ENCODE peak calls at places on chromosomes 2 and 18, in eight cellular contexts. M, B, L, V, A, K, W and H are unnamed samples.

GRCh38 chr2:197416268-197416667 is 18.6 kb downstream of the SF3B1 start:
- DNase-seq in M (no peak), B (no peak), L (no peak), V (no peak), A (no peak), K (no peak), W (no peak), H (no peak)

GRCh38 chr2:50398101-50398500 is 633.8 kb downstream of the NRXN1 start:
- DNase-seq in M (no peak), B (no peak), L (no peak), V (no peak), A (no peak), K (no peak), W (no peak), H (no peak)

GRCh38 chr2:59073257-59073656 is 832.1 kb upstream of the FANCL start:
- DNase-seq in M (no peak), B (no peak), L (no peak), V (no peak), A (no peak), K (no peak), W (no peak), H (no peak)

GRCh38 chr2:37168217-37168981 is 11.6 kb upstream of the EIF2AK2 start:
- DNase-seq in M (peak; percentile 56), B (no peak), L (no peak), V (peak; percentile 55), A (no peak), K (no peak), W (no peak), H (peak; percentile 62)

GRCh38 chr2:238527565-238527964 is 100.8 kb downstream of the ASB1 start:
- DNase-seq in M (peak; percentile 65), B (no peak), L (no peak), V (peak; percentile 76), A (no peak), K (no peak), W (no peak), H (peak; percentile 33)

GRCh38 chr18:76978616-76979015 is 154.0 kb downstream of the MBP start:
- DNase-seq in M (no peak), B (no peak), L (no peak), V (no peak), A (no peak), K (no peak), W (no peak), H (no peak)

GRCh38 chr2:151655663-151656398 is 78.4 kb downstream of the NEB start:
- DNase-seq in M (no peak), B (no peak), L (no peak), V (no peak), A (no peak), K (no peak), W (no peak), H (no peak)

GRCh38 chr18:21330122-21330701 is 88.2 kb downstream of the GREB1L start:
- DNase-seq in M (peak; percentile 87), B (no peak), L (no peak), V (no peak), A (no peak), K (peak; percentile 71), W (no peak), H (peak; percentile 41)

GRCh38 chr2:148209598-148209997 is 188.7 kb downstream of the MBD5 start:
- DNase-seq in M (no peak), B (no peak), L (no peak), V (no peak), A (no peak), K (no peak), W (no peak), H (peak; percentile 2)

GRCh38 chr2:213261715-213262114 is 22.5 kb upstream of the SPAG16 start:
- DNase-seq in M (peak; percentile 26), B (no peak), L (no peak), V (no peak), A (no peak), K (no peak), W (no peak), H (no peak)

GRCh38 chr2:50720695-50721314 is 311.1 kb downstream of the NRXN1 start:
- DNase-seq in M (no peak), B (peak; percentile 41), L (no peak), V (peak; percentile 4), A (no peak), K (no peak), W (no peak), H (no peak)

GRCh38 chr2:64524604-64525322 is 635 bp downstream of the AFTPH start:
- DNase-seq in M (no peak), B (no peak), L (peak; percentile 15), V (peak; percentile 7), A (peak; percentile 20), K (no peak), W (no peak), H (peak; percentile 11)

GRCh38 chr18:11909597-11910026 is 1.5 kb upstream of the MPPE1 start:
- DNase-seq in M (peak; percentile 43), B (no peak), L (no peak), V (peak; percentile 55), A (no peak), K (no peak), W (no peak), H (peak; percentile 31)

GRCh38 chr18:23573948-23574431 is 12.3 kb downstream of the NPC1 start:
- DNase-seq in M (peak; percentile 89), B (no peak), L (peak; percentile 16), V (peak; percentile 72), A (peak; percentile 27), K (no peak), W (no peak), H (peak; percentile 67)

GRCh38 chr2:42843131-42843530 is 50.7 kb upstream of the HAAO start:
- DNase-seq in M (no peak), B (no peak), L (no peak), V (no peak), A (peak; percentile 14), K (no peak), W (no peak), H (no peak)

GRCh38 chr2:236631361-236632291 is 62.0 kb downstream of the ACKR3 start:
- DNase-seq in M (no peak), B (no peak), L (no peak), V (no peak), A (no peak), K (peak; percentile 82), W (no peak), H (no peak)

GRCh38 chr18:58195278-58195721 is 151.3 kb downstream of the NEDD4L start:
- DNase-seq in M (no peak), B (no peak), L (no peak), V (no peak), A (peak; percentile 28), K (no peak), W (no peak), H (no peak)

GRCh38 chr18:63787673-63788072 is 12.5 kb downstream of the SERPINB7 start:
- DNase-seq in M (no peak), B (no peak), L (no peak), V (no peak), A (no peak), K (no peak), W (no peak), H (no peak)

GRCh38 chr2:108922141-108922915 is 66.7 kb downstream of the EDAR start:
- DNase-seq in M (peak; percentile 36), B (no peak), L (no peak), V (peak; percentile 22), A (no peak), K (no peak), W (no peak), H (no peak)

DNA sequence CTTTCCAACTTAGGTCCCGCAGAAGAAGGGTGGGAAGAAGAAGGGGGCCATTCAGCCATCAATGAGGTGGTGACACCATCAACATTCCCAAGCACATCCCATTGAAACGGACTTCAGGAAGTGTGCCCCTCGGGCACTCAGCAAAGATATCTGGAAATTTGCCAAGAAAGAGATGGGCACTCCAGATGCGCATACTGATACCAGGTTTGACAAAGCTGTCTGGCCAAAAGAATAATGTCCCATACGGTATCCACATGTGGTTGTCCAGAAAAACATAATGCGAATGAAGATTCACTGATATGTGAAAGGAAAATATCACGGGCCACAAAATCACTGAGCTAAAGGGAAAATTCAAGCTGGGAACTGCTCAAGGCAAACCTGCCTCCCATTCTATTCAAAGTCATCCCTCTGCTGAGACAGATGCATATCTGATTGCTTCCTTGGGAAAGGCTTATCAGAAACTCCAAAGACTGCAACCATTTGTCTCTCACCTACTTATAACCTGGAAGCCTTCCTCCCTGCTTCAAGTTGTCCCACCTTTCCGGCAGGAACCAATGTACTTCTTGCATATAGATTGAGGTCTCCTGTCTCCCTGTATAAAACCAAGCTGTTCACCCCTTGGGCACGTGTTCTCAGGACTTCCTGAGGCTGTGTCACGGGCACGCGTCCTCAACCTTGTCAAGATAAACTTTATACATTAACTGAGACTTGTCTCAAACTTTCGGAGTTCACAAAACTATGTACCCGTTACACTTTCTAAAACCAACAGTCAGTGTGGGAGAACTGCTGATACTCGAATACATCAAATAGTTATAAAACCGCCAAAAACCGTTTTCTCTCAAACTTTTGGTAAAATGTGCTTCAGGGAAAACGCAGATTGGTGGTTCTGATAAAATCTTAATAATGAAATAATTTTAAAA is 1.3 kb upstream of the PDK1 start:
- DNase-seq in M (no peak), B (no peak), L (no peak), V (no peak), A (no peak), K (no peak), W (no peak), H (no peak)
- H3K4me3 ChIP-seq in M (peak overlapping the region; percentile 75), B (no peak overlapping the region), L (no peak overlapping the region), V (peak overlapping the region; percentile 81), A (peak overlapping the region; percentile 90), K (peak overlapping the region; percentile 77), W (peak overlapping the region; percentile 99), H (peak overlapping the region; percentile 82)

DNA sequence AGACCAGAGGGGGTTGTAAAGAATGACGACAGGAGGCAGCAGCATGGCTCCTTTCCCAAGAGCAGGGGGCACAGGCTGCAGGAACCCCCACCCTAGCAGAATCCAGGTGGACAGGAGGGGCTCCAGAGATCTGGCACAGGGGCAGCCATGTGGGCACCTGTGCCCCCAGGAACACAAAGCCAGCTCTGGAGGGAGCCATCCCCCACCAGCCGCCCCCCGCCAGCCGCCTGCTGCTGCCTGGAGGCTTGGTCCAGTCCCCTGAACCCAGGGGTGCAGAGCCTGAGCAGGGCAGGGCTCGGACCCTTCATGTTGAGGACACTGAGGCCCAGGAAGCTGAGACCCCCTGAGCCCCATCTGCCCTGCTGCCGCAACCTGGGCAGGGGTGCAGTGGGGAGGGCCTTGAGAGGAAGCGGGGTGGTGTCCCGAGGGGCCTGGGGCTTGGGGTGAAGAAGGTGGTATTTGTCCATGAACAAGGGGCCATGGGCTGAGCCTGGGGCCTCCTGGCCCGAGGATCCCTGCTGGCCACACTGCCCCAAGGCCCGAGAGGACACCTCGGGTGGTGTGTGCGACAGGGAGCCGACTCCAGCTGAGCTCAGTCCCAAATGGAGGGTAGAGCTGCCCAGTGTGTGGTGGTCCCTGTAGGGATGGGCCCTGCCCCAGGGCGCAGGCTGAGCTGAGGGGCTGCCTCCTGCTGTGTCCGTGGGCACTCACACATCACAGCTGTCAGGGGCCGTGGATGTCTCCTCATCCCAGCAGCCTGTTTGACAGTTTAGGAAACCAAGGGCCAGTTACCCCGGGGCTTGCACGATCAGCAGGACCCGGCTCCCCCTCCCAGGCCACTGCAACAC is 39.8 kb upstream of the SNED1 start:
- DNase-seq in M (no peak), B (no peak), L (no peak), V (no peak), A (peak; percentile 19), K (peak; percentile 18), W (no peak), H (no peak)
- H3K4me3 ChIP-seq in M (no peak overlapping the region), B (no peak overlapping the region), L (no peak overlapping the region), V (no peak overlapping the region), A (no peak overlapping the region), K (no peak overlapping the region), W (no peak overlapping the region), H (no peak overlapping the region)

GRCh38 chr2:18299423-18300212 is 260.8 kb downstream of the RDH14 start:
- DNase-seq in M (peak; percentile 53), B (peak; percentile 14), L (no peak), V (peak; percentile 96), A (no peak), K (peak; percentile 28), W (no peak), H (peak; percentile 93)
- H3K4me3 ChIP-seq in M (no peak overlapping the region), B (no peak overlapping the region), L (no peak overlapping the region), V (no peak overlapping the region), A (no peak overlapping the region), K (no peak overlapping the region), W (no peak overlapping the region), H (peak overlapping the region; percentile 31)

GRCh38 chr18:48922203-48922800 is 28.5 kb downstream of the SMAD7 start:
- DNase-seq in M (no peak), B (no peak), L (no peak), V (no peak), A (no peak), K (no peak), W (no peak), H (peak; percentile 36)
- H3K4me3 ChIP-seq in M (peak overlapping the region; percentile 13), B (no peak overlapping the region), L (no peak overlapping the region), V (no peak overlapping the region), A (peak overlapping the region; percentile 35), K (peak overlapping the region; percentile 51), W (no peak overlapping the region), H (peak overlapping the region; percentile 23)